ENCODE peak calls at places on chromosomes 6 and 20, in nine cellular contexts. J, X, O, W, D, N, Z, U and Q are unnamed samples. For H3K4me1, the result is how much of the 10 kb centered on the place peaks cover.

GRCh38 chr20:8616792-8617191 is 452.1 kb upstream of the PLCB4 start:
- DNase-seq in J (no peak), X (peak), O (no peak), W (no peak), D (no peak), N (no peak), Z (no peak), U (no peak), Q (no peak)

GRCh38 chr6:85966859-85967258 is 324.2 kb upstream of the SYNCRIP start:
- DNase-seq in J (no peak), X (no peak), O (no peak), W (no peak), D (no peak), N (no peak), Z (no peak), U (no peak), Q (no peak)

GRCh38 chr6:117498159-117498558 is 15.7 kb downstream of the DCBLD1 start:
- DNase-seq in J (no peak), X (peak), O (no peak), W (no peak), D (no peak), N (no peak), Z (no peak), U (no peak), Q (peak)

GRCh38 chr6:33988121-33989015 is 157.5 kb downstream of the GRM4 start:
- DNase-seq in J (no peak), X (no peak), O (no peak), W (no peak), D (no peak), N (no peak), Z (peak), U (peak), Q (no peak)

GRCh38 chr20:46683068-46683477 is 6.2 kb downstream of the TP53RK start:
- DNase-seq in J (no peak), X (no peak), O (no peak), W (no peak), D (no peak), N (no peak), Z (no peak), U (no peak), Q (no peak)

GRCh38 chr6:100479180-100480035 is 14.7 kb upstream of the SIM1 start:
- DNase-seq in J (peak), X (peak), O (peak), W (peak), D (peak), N (peak), Z (no peak), U (peak), Q (peak)

GRCh38 chr20:4073852-4074741 is 58.7 kb upstream of the RNF24 start:
- DNase-seq in J (no peak), X (peak), O (no peak), W (no peak), D (no peak), N (peak), Z (no peak), U (no peak), Q (no peak)

GRCh38 chr6:114839019-114839418 is 496.2 kb upstream of the HS3ST5 start:
- DNase-seq in J (no peak), X (no peak), O (no peak), W (no peak), D (no peak), N (no peak), Z (no peak), U (no peak), Q (no peak)

GRCh38 chr6:29641430-29642213 is 8.6 kb upstream of the GABBR1 start:
- DNase-seq in J (no peak), X (no peak), O (no peak), W (no peak), D (no peak), N (no peak), Z (no peak), U (no peak), Q (no peak)

GRCh38 chr6:37083243-37084138 is 78.0 kb downstream of the FGD2 start:
- DNase-seq in J (no peak), X (peak), O (no peak), W (no peak), D (no peak), N (no peak), Z (peak), U (peak), Q (no peak)

GRCh38 chr6:149220882-149221773 is 96.4 kb upstream of the TAB2 start:
- DNase-seq in J (no peak), X (no peak), O (no peak), W (no peak), D (no peak), N (no peak), Z (no peak), U (no peak), Q (no peak)

GRCh38 chr20:32823078-32823477 is 3.3 kb downstream of the MAPRE1 start:
- DNase-seq in J (no peak), X (peak), O (no peak), W (no peak), D (peak), N (no peak), Z (no peak), U (peak), Q (peak)

GRCh38 chr6:81606965-81607381 is 145.5 kb downstream of the TENT5A start:
- DNase-seq in J (no peak), X (peak), O (no peak), W (no peak), D (no peak), N (no peak), Z (no peak), U (no peak), Q (peak)

GRCh38 chr6:168193816-168194701 is 115.0 kb upstream of the FRMD1 start:
- DNase-seq in J (peak), X (no peak), O (no peak), W (peak), D (peak), N (peak), Z (peak), U (no peak), Q (no peak)

GRCh38 chr6:42103218-42103617 is 39.2 kb downstream of the C6orf132 start:
- DNase-seq in J (no peak), X (no peak), O (no peak), W (no peak), D (no peak), N (no peak), Z (no peak), U (no peak), Q (no peak)

GRCh38 chr6:42100029-42100901 is 42.2 kb downstream of the C6orf132 start:
- DNase-seq in J (no peak), X (peak), O (no peak), W (no peak), D (no peak), N (no peak), Z (no peak), U (peak), Q (peak)

GRCh38 chr6:42095776-42096541 is 45.6 kb downstream of the TAF8 start:
- DNase-seq in J (no peak), X (peak), O (no peak), W (no peak), D (peak), N (peak), Z (no peak), U (no peak), Q (no peak)

GRCh38 chr6:42101186-42101657 is 41.2 kb downstream of the C6orf132 start:
- DNase-seq in J (no peak), X (peak), O (no peak), W (no peak), D (no peak), N (no peak), Z (no peak), U (peak), Q (no peak)

GRCh38 chr6:42099340-42100028 is 42.9 kb downstream of the C6orf132 start:
- DNase-seq in J (no peak), X (peak), O (no peak), W (no peak), D (no peak), N (peak), Z (no peak), U (peak), Q (peak)
- TF ChIP-seq EZH2phosphoT487 in J (no peak), X (no peak), O (no peak), W (no peak), D (no peak), N (no peak), Z (no peak), U (no peak), Q (no peak)

GRCh38 chr6:151068761-151069312 is 170.9 kb upstream of the AKAP12 start:
- DNase-seq in J (no peak), X (peak), O (no peak), W (no peak), D (no peak), N (no peak), Z (no peak), U (no peak), Q (peak)

GRCh38 chr6:151069641-151070040 is 170.1 kb upstream of the AKAP12 start:
- DNase-seq in J (no peak), X (no peak), O (no peak), W (no peak), D (no peak), N (no peak), Z (no peak), U (no peak), Q (no peak)

GRCh38 chr6:151065027-151065815 is 174.5 kb upstream of the AKAP12 start:
- DNase-seq in J (no peak), X (no peak), O (no peak), W (no peak), D (no peak), N (no peak), Z (no peak), U (no peak), Q (no peak)

GRCh38 chr6:151070666-151071065 is 169.1 kb upstream of the AKAP12 start:
- DNase-seq in J (no peak), X (peak), O (no peak), W (no peak), D (no peak), N (no peak), Z (no peak), U (no peak), Q (no peak)

GRCh38 chr6:151067684-151068596 is 171.8 kb upstream of the AKAP12 start:
- DNase-seq in J (no peak), X (peak), O (no peak), W (peak), D (no peak), N (no peak), Z (no peak), U (no peak), Q (peak)
- H3K4me1 ChIP-seq in J (under half), X (half or more), O (under half), W (half or more), D (under half), N (under half), Z (under half), U (under half), Q (half or more)

GRCh38 chr20:7195704-7196103 is 428.2 kb downstream of the BMP2 start:
- DNase-seq in J (no peak), X (peak), O (no peak), W (no peak), D (no peak), N (no peak), Z (no peak), U (no peak), Q (peak)
- TF ChIP-seq EZH2phosphoT487 in J (no peak), X (no peak), O (no peak), W (no peak), D (no peak), N (no peak), Z (no peak), U (no peak), Q (no peak)

GRCh38 chr20:10922521-10922920 is 248.7 kb upstream of the JAG1 start:
- DNase-seq in J (no peak), X (peak), O (no peak), W (no peak), D (no peak), N (no peak), Z (no peak), U (no peak), Q (no peak)
- H3K4me1 ChIP-seq in J (under half), X (half or more), O (under half), W (under half), D (under half), N (under half), Z (under half), U (under half), Q (half or more)